ENCODE peak calls at places on chromosomes 16 and 17, in seven cellular contexts. T, R, H, A, V, J and I are unnamed samples.

GRCh38 chr16:48949636-48950035 is 332.0 kb downstream of the CBLN1 start:
- DNase-seq in T (no peak), R (no peak), H (no peak), A (no peak), V (no peak), J (no peak), I (no peak)

GRCh38 chr17:66667491-66668030 is 167.4 kb upstream of the CACNG5 start:
- DNase-seq in T (no peak), R (no peak), H (peak; percentile 79), A (no peak), V (no peak), J (no peak), I (peak; percentile 33)

GRCh38 chr16:23482778-23483177 is 27.5 kb downstream of the GGA2 start:
- DNase-seq in T (no peak), R (no peak), H (peak; percentile 36), A (no peak), V (no peak), J (no peak), I (peak; percentile 75)

GRCh38 chr17:73232587-73233373 is 28.9 kb downstream of the CPSF4L start:
- DNase-seq in T (no peak), R (no peak), H (no peak), A (peak; percentile 38), V (no peak), J (peak; percentile 58), I (no peak)

GRCh38 chr16:88790312-88791150 is 5.5 kb upstream of the PIEZO1 start:
- DNase-seq in T (no peak), R (no peak), H (peak; percentile 61), A (no peak), V (peak; percentile 61), J (no peak), I (no peak)

GRCh38 chr16:2852003-2852730 is 5.8 kb downstream of the PRSS22 start:
- DNase-seq in T (no peak), R (no peak), H (no peak), A (no peak), V (no peak), J (no peak), I (no peak)

GRCh38 chr16:20923876-20924275 is 23.3 kb downstream of the LYRM1 start:
- DNase-seq in T (no peak), R (no peak), H (no peak), A (no peak), V (no peak), J (no peak), I (no peak)

GRCh38 chr16:48444574-48444973 is 59.4 kb upstream of the SIAH1 start:
- DNase-seq in T (peak; percentile 76), R (peak; percentile 68), H (no peak), A (no peak), V (no peak), J (no peak), I (no peak)

GRCh38 chr17:44900894-44901293 is 1.6 kb upstream of the EFTUD2 start:
- DNase-seq in T (peak; percentile 82), R (no peak), H (no peak), A (peak; percentile 57), V (no peak), J (peak; percentile 59), I (no peak)

GRCh38 chr17:41959336-41960095 is 7.1 kb upstream of the CNP start:
- DNase-seq in T (no peak), R (no peak), H (no peak), A (no peak), V (no peak), J (no peak), I (no peak)

GRCh38 chr17:77419095-77419494 is 278.3 kb downstream of the SEC14L1 start:
- DNase-seq in T (no peak), R (no peak), H (no peak), A (no peak), V (no peak), J (no peak), I (no peak)

GRCh38 chr16:11010576-11011221 is 66.3 kb downstream of the CLEC16A start:
- DNase-seq in T (no peak), R (no peak), H (no peak), A (no peak), V (no peak), J (no peak), I (no peak)

GRCh38 chr17:28247671-28248556 is 71.1 kb upstream of the TMEM97 start:
- DNase-seq in T (no peak), R (no peak), H (no peak), A (no peak), V (no peak), J (no peak), I (no peak)

GRCh38 chr17:75557075-75557851 is 30.3 kb upstream of the MYO15B start:
- DNase-seq in T (no peak), R (peak; percentile 18), H (no peak), A (no peak), V (no peak), J (peak; percentile 87), I (no peak)

GRCh38 chr17:15103785-15104184 is 161.3 kb downstream of the PMP22 start:
- DNase-seq in T (no peak), R (no peak), H (no peak), A (no peak), V (no peak), J (no peak), I (no peak)

GRCh38 chr17:70028397-70028796 is 46.6 kb upstream of the KCNJ16 start:
- DNase-seq in T (no peak), R (no peak), H (no peak), A (no peak), V (no peak), J (no peak), I (no peak)

GRCh38 chr17:48563385-48563838 is 14.7 kb downstream of the HOXB4 start:
- DNase-seq in T (no peak), R (no peak), H (no peak), A (no peak), V (no peak), J (no peak), I (no peak)

GRCh38 chr16:12377497-12377896 is 401.0 kb downstream of the SNX29 start:
- DNase-seq in T (no peak), R (no peak), H (no peak), A (no peak), V (no peak), J (no peak), I (no peak)

GRCh38 chr16:10729649-10730048 is 14.0 kb upstream of the NUBP1 start:
- DNase-seq in T (no peak), R (no peak), H (no peak), A (peak; percentile 15), V (no peak), J (peak; percentile 28), I (no peak)

GRCh38 chr17:4179071-4179470 is 36.1 kb downstream of the CYB5D2 start:
- DNase-seq in T (no peak), R (no peak), H (no peak), A (no peak), V (no peak), J (no peak), I (no peak)

GRCh38 chr16:48184681-48185080 is 28.9 kb upstream of the ABCC12 start:
- DNase-seq in T (no peak), R (no peak), H (no peak), A (no peak), V (no peak), J (no peak), I (no peak)

GRCh38 chr16:72481419-72481818 is 309.5 kb upstream of the PMFBP1 start:
- DNase-seq in T (no peak), R (no peak), H (no peak), A (no peak), V (no peak), J (no peak), I (no peak)

GRCh38 chr16:67394271-67395104 is 1.2 kb upstream of the TPPP3 start:
- DNase-seq in T (no peak), R (no peak), H (no peak), A (no peak), V (no peak), J (no peak), I (no peak)

GRCh38 chr17:80712610-80713009 is 168.0 kb downstream of the RPTOR start:
- DNase-seq in T (no peak), R (no peak), H (no peak), A (no peak), V (no peak), J (no peak), I (no peak)

GRCh38 chr16:76787394-76787793 is 403.6 kb upstream of the MON1B start:
- DNase-seq in T (no peak), R (no peak), H (no peak), A (no peak), V (no peak), J (no peak), I (no peak)

GRCh38 chr17:76370261-76370993 is 14.0 kb upstream of the SPHK1 start:
- DNase-seq in T (peak; percentile 86), R (peak; percentile 98), H (no peak), A (no peak), V (no peak), J (no peak), I (no peak)

GRCh38 chr16:15829460-15829859 is 27.4 kb downstream of the MYH11 start:
- DNase-seq in T (no peak), R (no peak), H (no peak), A (no peak), V (no peak), J (no peak), I (no peak)

GRCh38 chr17:81323411-81323868 is 28.3 kb upstream of the SLC38A10 start:
- DNase-seq in T (no peak), R (peak; percentile 26), H (no peak), A (no peak), V (no peak), J (no peak), I (no peak)

GRCh38 chr17:62652251-62653001 is 25.0 kb downstream of the MRC2 start:
- DNase-seq in T (no peak), R (peak; percentile 57), H (peak; percentile 25), A (peak; percentile 47), V (peak; percentile 61), J (no peak), I (no peak)

GRCh38 chr16:70737377-70738082 is 51.7 kb upstream of the MTSS2 start:
- DNase-seq in T (peak; percentile 78), R (peak; percentile 97), H (peak; percentile 65), A (no peak), V (peak; percentile 87), J (no peak), I (peak; percentile 74)